ENCODE peak calls at places on chromosomes 7 and 10, in seven cellular contexts. One of them, this sample, is unnamed. For H3K27me3, the result is how much of the 10 kb centered on the place peaks cover.

GRCh38 chr7:80147543-80148376 is 13.1 kb downstream of the GNAI1 start:
- DNase-seq in brain microvascular endothelial cell: peak
- DNase-seq in body of pancreas: no peak
- DNase-seq in upper lobe of right lung: no peak
- DNase-seq in SK-N-SH: no peak
- DNase-seq in endothelial cell of umbilical vein: no peak
- DNase-seq in heart left ventricle: no peak
- DNase-seq in this sample: no peak

GRCh38 chr7:116443646-116444045 is 55.9 kb upstream of the CAV2 start:
- DNase-seq in brain microvascular endothelial cell: no peak
- DNase-seq in SK-N-SH: no peak
- DNase-seq in upper lobe of right lung: no peak
- DNase-seq in endothelial cell of umbilical vein: no peak
- DNase-seq in heart left ventricle: no peak
- DNase-seq in body of pancreas: no peak
- DNase-seq in this sample: no peak

GRCh38 chr7:48084727-48085432 is 4.2 kb upstream of the UPP1 start:
- DNase-seq in body of pancreas: no peak
- DNase-seq in SK-N-SH: peak
- DNase-seq in upper lobe of right lung: no peak
- DNase-seq in endothelial cell of umbilical vein: peak
- DNase-seq in brain microvascular endothelial cell: peak
- DNase-seq in heart left ventricle: peak
- DNase-seq in this sample: peak

GRCh38 chr7:44905002-44905635 is 19.8 kb upstream of the PURB start:
- DNase-seq in body of pancreas: no peak
- DNase-seq in endothelial cell of umbilical vein: no peak
- DNase-seq in heart left ventricle: no peak
- DNase-seq in brain microvascular endothelial cell: no peak
- DNase-seq in upper lobe of right lung: no peak
- DNase-seq in SK-N-SH: no peak
- DNase-seq in this sample: no peak

GRCh38 chr7:105454058-105454739 is 65.5 kb upstream of the SRPK2 start:
- DNase-seq in SK-N-SH: no peak
- DNase-seq in body of pancreas: no peak
- DNase-seq in upper lobe of right lung: no peak
- DNase-seq in brain microvascular endothelial cell: peak
- DNase-seq in endothelial cell of umbilical vein: no peak
- DNase-seq in heart left ventricle: no peak
- DNase-seq in this sample: no peak

GRCh38 chr10:19930936-19931859 is 115.0 kb downstream of the PLXDC2 start:
- DNase-seq in body of pancreas: no peak
- DNase-seq in heart left ventricle: no peak
- DNase-seq in endothelial cell of umbilical vein: peak
- DNase-seq in SK-N-SH: peak
- DNase-seq in upper lobe of right lung: no peak
- DNase-seq in brain microvascular endothelial cell: peak
- DNase-seq in this sample: peak

GRCh38 chr10:50932113-50932512 is 46.7 kb upstream of the A1CF start:
- DNase-seq in heart left ventricle: no peak
- DNase-seq in brain microvascular endothelial cell: peak
- DNase-seq in endothelial cell of umbilical vein: no peak
- DNase-seq in upper lobe of right lung: no peak
- DNase-seq in body of pancreas: peak
- DNase-seq in SK-N-SH: no peak
- DNase-seq in this sample: no peak

GRCh38 chr10:69963178-69963834 is 89.3 kb upstream of the MACROH2A2 start:
- DNase-seq in upper lobe of right lung: no peak
- DNase-seq in heart left ventricle: no peak
- DNase-seq in brain microvascular endothelial cell: no peak
- DNase-seq in endothelial cell of umbilical vein: no peak
- DNase-seq in body of pancreas: no peak
- DNase-seq in SK-N-SH: no peak
- DNase-seq in this sample: no peak

GRCh38 chr7:81190997-81191747 is 272.3 kb upstream of the SEMA3C start:
- DNase-seq in heart left ventricle: no peak
- DNase-seq in endothelial cell of umbilical vein: peak
- DNase-seq in SK-N-SH: no peak
- DNase-seq in body of pancreas: no peak
- DNase-seq in upper lobe of right lung: no peak
- DNase-seq in brain microvascular endothelial cell: peak
- DNase-seq in this sample: no peak

GRCh38 chr7:31368620-31369019 is 28.1 kb upstream of the NEUROD6 start:
- DNase-seq in endothelial cell of umbilical vein: no peak
- DNase-seq in SK-N-SH: no peak
- DNase-seq in body of pancreas: no peak
- DNase-seq in heart left ventricle: no peak
- DNase-seq in brain microvascular endothelial cell: no peak
- DNase-seq in upper lobe of right lung: no peak
- DNase-seq in this sample: no peak

GRCh38 chr7:47371733-47372368 is 210.1 kb downstream of the TNS3 start:
- DNase-seq in SK-N-SH: peak
- DNase-seq in brain microvascular endothelial cell: peak
- DNase-seq in endothelial cell of umbilical vein: peak
- DNase-seq in heart left ventricle: peak
- DNase-seq in upper lobe of right lung: peak
- DNase-seq in body of pancreas: peak
- DNase-seq in this sample: peak

GRCh38 chr7:25953859-25954258 is 198.1 kb upstream of the NFE2L3 start:
- DNase-seq in body of pancreas: no peak
- DNase-seq in endothelial cell of umbilical vein: no peak
- DNase-seq in brain microvascular endothelial cell: no peak
- DNase-seq in upper lobe of right lung: no peak
- DNase-seq in heart left ventricle: no peak
- DNase-seq in SK-N-SH: no peak
- DNase-seq in this sample: no peak

GRCh38 chr7:105664816-105665525 is 83.7 kb upstream of the EFCAB10 start:
- DNase-seq in body of pancreas: no peak
- DNase-seq in upper lobe of right lung: no peak
- DNase-seq in heart left ventricle: no peak
- DNase-seq in SK-N-SH: peak
- DNase-seq in endothelial cell of umbilical vein: peak
- DNase-seq in brain microvascular endothelial cell: peak
- DNase-seq in this sample: peak

GRCh38 chr7:92836489-92837213 is at the start of gene CDK6:
- DNase-seq in body of pancreas: peak
- DNase-seq in brain microvascular endothelial cell: peak
- DNase-seq in heart left ventricle: peak
- DNase-seq in upper lobe of right lung: peak
- DNase-seq in endothelial cell of umbilical vein: peak
- DNase-seq in SK-N-SH: peak
- DNase-seq in this sample: peak

GRCh38 chr10:47296111-47296894 is 3.7 kb upstream of the GDF10 start:
- DNase-seq in brain microvascular endothelial cell: no peak
- DNase-seq in SK-N-SH: no peak
- DNase-seq in endothelial cell of umbilical vein: no peak
- DNase-seq in body of pancreas: peak
- DNase-seq in upper lobe of right lung: no peak
- DNase-seq in heart left ventricle: no peak
- DNase-seq in this sample: no peak

GRCh38 chr7:151754142-151754590 is 122.7 kb downstream of the PRKAG2 start:
- DNase-seq in endothelial cell of umbilical vein: peak
- DNase-seq in body of pancreas: peak
- DNase-seq in brain microvascular endothelial cell: peak
- DNase-seq in upper lobe of right lung: peak
- DNase-seq in SK-N-SH: peak
- DNase-seq in heart left ventricle: peak
- DNase-seq in this sample: peak

GRCh38 chr7:24778543-24779282 is 21.4 kb upstream of the GSDME start:
- DNase-seq in upper lobe of right lung: peak
- DNase-seq in brain microvascular endothelial cell: peak
- DNase-seq in endothelial cell of umbilical vein: no peak
- DNase-seq in SK-N-SH: no peak
- DNase-seq in heart left ventricle: peak
- DNase-seq in body of pancreas: no peak
- DNase-seq in this sample: no peak

GRCh38 chr7:37322831-37323230 is 125.8 kb downstream of the ELMO1 start:
- DNase-seq in SK-N-SH: no peak
- DNase-seq in brain microvascular endothelial cell: no peak
- DNase-seq in body of pancreas: no peak
- DNase-seq in upper lobe of right lung: no peak
- DNase-seq in heart left ventricle: no peak
- DNase-seq in endothelial cell of umbilical vein: no peak
- DNase-seq in this sample: no peak

GRCh38 chr7:78039791-78040776 is 241.5 kb downstream of the PHTF2 start:
- DNase-seq in SK-N-SH: no peak
- DNase-seq in brain microvascular endothelial cell: no peak
- DNase-seq in endothelial cell of umbilical vein: peak
- DNase-seq in heart left ventricle: peak
- DNase-seq in body of pancreas: peak
- DNase-seq in upper lobe of right lung: no peak
- DNase-seq in this sample: no peak

GRCh38 chr10:86650151-86650550 is 4.2 kb upstream of the OPN4 start:
- DNase-seq in upper lobe of right lung: no peak
- DNase-seq in heart left ventricle: no peak
- DNase-seq in endothelial cell of umbilical vein: no peak
- DNase-seq in SK-N-SH: peak
- DNase-seq in brain microvascular endothelial cell: no peak
- DNase-seq in body of pancreas: no peak
- DNase-seq in this sample: peak

GRCh38 chr10:131242007-131242406 is 69.5 kb downstream of the TCERG1L start:
- DNase-seq in brain microvascular endothelial cell: no peak
- DNase-seq in body of pancreas: peak
- DNase-seq in upper lobe of right lung: peak
- DNase-seq in endothelial cell of umbilical vein: no peak
- DNase-seq in SK-N-SH: peak
- DNase-seq in heart left ventricle: no peak
- DNase-seq in this sample: peak

GRCh38 chr7:31071316-31071715 is 19.2 kb downstream of the ADCYAP1R1 start:
- DNase-seq in SK-N-SH: no peak
- DNase-seq in brain microvascular endothelial cell: no peak
- DNase-seq in heart left ventricle: no peak
- DNase-seq in body of pancreas: no peak
- DNase-seq in upper lobe of right lung: peak
- DNase-seq in endothelial cell of umbilical vein: no peak
- DNase-seq in this sample: no peak

GRCh38 chr10:88804083-88804812 is 1.7 kb downstream of the LIPM start:
- DNase-seq in endothelial cell of umbilical vein: no peak
- DNase-seq in upper lobe of right lung: no peak
- DNase-seq in SK-N-SH: no peak
- DNase-seq in body of pancreas: no peak
- DNase-seq in heart left ventricle: no peak
- DNase-seq in brain microvascular endothelial cell: no peak
- DNase-seq in this sample: no peak

GRCh38 chr10:88408111-88408510 is 175.0 kb downstream of the RNLS start:
- DNase-seq in upper lobe of right lung: no peak
- DNase-seq in SK-N-SH: no peak
- DNase-seq in brain microvascular endothelial cell: no peak
- DNase-seq in heart left ventricle: no peak
- DNase-seq in body of pancreas: no peak
- DNase-seq in endothelial cell of umbilical vein: no peak
- DNase-seq in this sample: no peak

GRCh38 chr7:35253680-35254495 is at the start of gene TBX20:
- DNase-seq in brain microvascular endothelial cell: peak
- DNase-seq in upper lobe of right lung: peak
- DNase-seq in heart left ventricle: peak
- DNase-seq in body of pancreas: peak
- DNase-seq in endothelial cell of umbilical vein: peak
- DNase-seq in SK-N-SH: peak
- DNase-seq in this sample: peak

GRCh38 chr7:129434846-129435318 is 650 bp downstream of the STRIP2 start:
- DNase-seq in heart left ventricle: peak
- DNase-seq in body of pancreas: peak
- DNase-seq in endothelial cell of umbilical vein: peak
- DNase-seq in SK-N-SH: peak
- DNase-seq in brain microvascular endothelial cell: peak
- DNase-seq in upper lobe of right lung: no peak
- DNase-seq in this sample: peak

GRCh38 chr7:70393956-70394355 is 738.0 kb upstream of the GALNT17 start:
- DNase-seq in heart left ventricle: no peak
- DNase-seq in brain microvascular endothelial cell: no peak
- DNase-seq in SK-N-SH: no peak
- DNase-seq in upper lobe of right lung: no peak
- DNase-seq in body of pancreas: no peak
- DNase-seq in endothelial cell of umbilical vein: no peak
- DNase-seq in this sample: no peak

DNA sequence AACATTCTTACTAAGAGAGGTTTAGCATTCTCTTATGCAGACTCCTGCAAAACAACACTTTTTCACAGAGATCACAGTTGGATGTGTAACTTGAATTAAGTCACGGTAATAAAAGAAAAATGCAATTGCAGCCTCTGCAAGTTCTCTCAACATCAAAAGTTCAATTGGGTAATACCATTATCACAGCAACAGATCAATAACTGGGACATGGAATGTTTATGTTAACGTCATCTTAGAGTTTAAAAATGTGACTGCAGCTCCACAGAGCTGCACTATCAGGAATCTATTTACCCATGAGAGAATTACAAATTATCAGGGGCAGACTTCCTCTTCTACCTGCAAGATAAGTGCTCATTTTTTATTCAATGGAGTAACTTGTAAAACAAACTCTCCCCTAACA is 86.7 kb downstream of the VSTM4 start:
- DNase-seq in heart left ventricle: no peak
- DNase-seq in body of pancreas: no peak
- DNase-seq in endothelial cell of umbilical vein: no peak
- DNase-seq in SK-N-SH: no peak
- DNase-seq in upper lobe of right lung: no peak
- DNase-seq in brain microvascular endothelial cell: no peak
- DNase-seq in this sample: no peak
- H3K27me3 ChIP-seq in heart left ventricle: under half
- H3K27me3 ChIP-seq in body of pancreas: under half
- H3K27me3 ChIP-seq in endothelial cell of umbilical vein: under half
- H3K27me3 ChIP-seq in SK-N-SH: under half
- H3K27me3 ChIP-seq in upper lobe of right lung: under half
- H3K27me3 ChIP-seq in brain microvascular endothelial cell: under half
- H3K27me3 ChIP-seq in this sample: under half

GRCh38 chr7:100600222-100601038 is 1.7 kb upstream of the PCOLCE start:
- DNase-seq in brain microvascular endothelial cell: no peak
- DNase-seq in upper lobe of right lung: no peak
- DNase-seq in endothelial cell of umbilical vein: no peak
- DNase-seq in heart left ventricle: no peak
- DNase-seq in body of pancreas: no peak
- DNase-seq in SK-N-SH: peak
- DNase-seq in this sample: no peak
- TF ChIP-seq CTCF in brain microvascular endothelial cell: peak
- TF ChIP-seq CTCF in upper lobe of right lung: no peak
- TF ChIP-seq CTCF in endothelial cell of umbilical vein: no peak
- TF ChIP-seq CTCF in heart left ventricle: no peak
- TF ChIP-seq CTCF in body of pancreas: no peak
- TF ChIP-seq CTCF in SK-N-SH: no peak
- TF ChIP-seq CTCF in this sample: no peak

GRCh38 chr7:88452648-88453047 is 146.0 kb upstream of the STEAP4 start:
- DNase-seq in upper lobe of right lung: no peak
- DNase-seq in body of pancreas: no peak
- DNase-seq in SK-N-SH: no peak
- DNase-seq in heart left ventricle: no peak
- DNase-seq in brain microvascular endothelial cell: no peak
- DNase-seq in endothelial cell of umbilical vein: no peak
- DNase-seq in this sample: no peak
- H3K27me3 ChIP-seq in upper lobe of right lung: under half
- H3K27me3 ChIP-seq in body of pancreas: under half
- H3K27me3 ChIP-seq in SK-N-SH: under half
- H3K27me3 ChIP-seq in heart left ventricle: under half
- H3K27me3 ChIP-seq in brain microvascular endothelial cell: under half
- H3K27me3 ChIP-seq in endothelial cell of umbilical vein: under half
- H3K27me3 ChIP-seq in this sample: under half

GRCh38 chr7:85829817-85830432 is 643.1 kb upstream of the SEMA3D start:
- DNase-seq in heart left ventricle: no peak
- DNase-seq in brain microvascular endothelial cell: no peak
- DNase-seq in endothelial cell of umbilical vein: no peak
- DNase-seq in SK-N-SH: peak
- DNase-seq in body of pancreas: no peak
- DNase-seq in upper lobe of right lung: no peak
- DNase-seq in this sample: no peak
- TF ChIP-seq CTCF in heart left ventricle: peak
- TF ChIP-seq CTCF in brain microvascular endothelial cell: peak
- TF ChIP-seq CTCF in endothelial cell of umbilical vein: no peak
- TF ChIP-seq CTCF in SK-N-SH: peak
- TF ChIP-seq CTCF in body of pancreas: peak
- TF ChIP-seq CTCF in upper lobe of right lung: peak
- TF ChIP-seq CTCF in this sample: peak

This sample was measured in adrenal gland.